ENCODE peak calls at places on chromosome 6, in eight cellular contexts. Q is PC-9, J is IMR-90, O is cardiac muscle cell, B is spleen, Y is SK-N-MC, G is ascending aorta, E is OCI-LY7. V is an unnamed sample.

GRCh38 chr6:154590770-154591169 is 80.3 kb upstream of the CNKSR3 start:
- DNase-seq in Q (no peak), J (no peak), O (no peak), B (no peak), Y (no peak), G (no peak), E (no peak), V (no peak)

GRCh38 chr6:139448094-139448649 is 73.7 kb upstream of the CITED2 start:
- DNase-seq in Q (peak; percentile 33), J (peak; percentile 63), O (no peak), B (no peak), Y (no peak), G (no peak), E (no peak), V (no peak)

GRCh38 chr6:101011165-101011564 is 130.0 kb upstream of the ASCC3 start:
- DNase-seq in Q (peak; percentile 46), J (no peak), O (no peak), B (no peak), Y (no peak), G (no peak), E (peak; percentile 90), V (no peak)

GRCh38 chr6:20873425-20874190 is 339.4 kb downstream of the CDKAL1 start:
- DNase-seq in Q (no peak), J (no peak), O (peak; percentile 37), B (no peak), Y (no peak), G (no peak), E (no peak), V (no peak)

GRCh38 chr6:109743739-109744138 is 52.6 kb downstream of the FIG4 start:
- DNase-seq in Q (peak; percentile 65), J (peak; percentile 87), O (no peak), B (no peak), Y (no peak), G (no peak), E (no peak), V (peak; percentile 44)

GRCh38 chr6:125953502-125953875 is 3.1 kb upstream of the HINT3 start:
- DNase-seq in Q (peak; percentile 34), J (no peak), O (no peak), B (peak; percentile 72), Y (no peak), G (no peak), E (peak; percentile 34), V (no peak)

GRCh38 chr6:13354331-13355042 is 26.1 kb upstream of the TBC1D7 start:
- DNase-seq in Q (no peak), J (peak; percentile 81), O (peak; percentile 55), B (no peak), Y (no peak), G (no peak), E (peak; percentile 42), V (peak; percentile 48)

GRCh38 chr6:67112120-67112519 is 1405.1 kb upstream of the EYS start:
- DNase-seq in Q (no peak), J (no peak), O (no peak), B (no peak), Y (no peak), G (no peak), E (no peak), V (no peak)

GRCh38 chr6:160348552-160349441 is 619 bp downstream of the SLC22A3 start:
- DNase-seq in Q (no peak), J (no peak), O (peak; percentile 61), B (no peak), Y (no peak), G (no peak), E (no peak), V (no peak)

GRCh38 chr6:21679761-21680265 is 86.3 kb downstream of the SOX4 start:
- DNase-seq in Q (peak; percentile 72), J (peak; percentile 88), O (no peak), B (no peak), Y (no peak), G (no peak), E (no peak), V (peak; percentile 60)

GRCh38 chr6:126307859-126308258 is 32.1 kb upstream of the CENPW start:
- DNase-seq in Q (no peak), J (peak; percentile 71), O (no peak), B (no peak), Y (no peak), G (no peak), E (no peak), V (no peak)

GRCh38 chr6:139713416-139713815 is 339.0 kb upstream of the CITED2 start:
- DNase-seq in Q (peak; percentile 41), J (no peak), O (no peak), B (no peak), Y (no peak), G (no peak), E (no peak), V (no peak)

GRCh38 chr6:82408952-82409421 is 45.4 kb downstream of the TPBG start:
- DNase-seq in Q (peak; percentile 82), J (peak; percentile 88), O (no peak), B (no peak), Y (no peak), G (no peak), E (no peak), V (no peak)

DNA sequence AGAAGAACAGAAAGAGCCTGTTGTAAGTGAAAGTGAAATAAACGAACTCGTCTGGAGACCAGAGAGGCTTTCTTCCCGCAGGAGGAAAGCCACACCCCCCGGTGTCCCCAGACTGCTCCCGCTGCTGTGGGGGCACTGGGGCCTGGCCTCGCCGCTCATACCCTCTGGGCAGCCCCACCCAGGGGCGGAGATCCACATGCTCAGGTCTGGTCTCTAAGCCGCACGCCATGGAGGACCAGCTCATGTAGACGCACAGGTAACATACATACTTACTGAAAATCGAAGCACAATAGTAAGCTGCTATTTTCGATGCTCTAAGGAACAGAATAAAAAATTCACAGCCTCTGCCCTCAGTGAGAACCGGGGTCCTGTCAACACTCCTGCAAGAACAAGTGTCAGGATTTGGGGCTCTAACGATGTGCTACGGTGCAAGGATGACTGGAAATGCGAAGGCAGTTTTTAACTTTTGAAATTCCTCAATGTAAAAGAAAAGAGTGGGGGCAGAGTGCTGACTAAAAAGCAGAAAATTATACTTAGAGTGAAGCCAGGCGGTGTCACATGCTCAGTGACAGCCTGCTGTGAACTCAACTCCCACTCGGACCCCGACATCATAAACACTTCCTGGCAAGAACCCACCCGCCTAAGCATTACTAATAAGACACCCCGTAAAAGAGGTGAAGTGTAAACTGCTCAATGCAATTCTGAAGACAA is 110.5 kb downstream of the IRF4 start:
- DNase-seq in Q (no peak), J (no peak), O (no peak), B (peak; percentile 82), Y (no peak), G (no peak), E (no peak), V (no peak)
- H3K4me3 ChIP-seq in Q (no peak overlapping the region), J (no peak overlapping the region), O (no peak overlapping the region), B (peak overlapping the region; percentile 34), Y (no peak overlapping the region), G (no peak overlapping the region), E (no peak overlapping the region), V (no peak overlapping the region)

GRCh38 chr6:44110966-44111365 is 16.3 kb downstream of the MRPL14 start:
- DNase-seq in Q (no peak), J (no peak), O (no peak), B (no peak), Y (no peak), G (no peak), E (no peak), V (no peak)
- H3K36me3 ChIP-seq in Q (peaks cover 28% of the 10 kb centered on the region), J (peaks cover 49% of the 10 kb centered on the region), O (peaks cover 23% of the 10 kb centered on the region), B (peaks cover 40% of the 10 kb centered on the region), Y (peaks cover 83% of the 10 kb centered on the region), G (peaks cover 40% of the 10 kb centered on the region), E (peaks cover 94% of the 10 kb centered on the region), V (peaks cover 4% of the 10 kb centered on the region)

GRCh38 chr6:1394591-1395463 is 5.5 kb downstream of the FOXF2 start:
- DNase-seq in Q (no peak), J (no peak), O (no peak), B (no peak), Y (no peak), G (no peak), E (no peak), V (no peak)
- H3K4me3 ChIP-seq in Q (no peak overlapping the region), J (peak overlapping the region; percentile 58), O (no peak overlapping the region), B (no peak overlapping the region), Y (no peak overlapping the region), G (no peak overlapping the region), E (no peak overlapping the region), V (no peak overlapping the region)

GRCh38 chr6:112130878-112131277 is 43.5 kb downstream of the FAM229B start:
- DNase-seq in Q (no peak), J (no peak), O (no peak), B (no peak), Y (no peak), G (no peak), E (no peak), V (no peak)
- H3K36me3 ChIP-seq in Q (peaks cover 80% of the 10 kb centered on the region), J (peaks cover 41% of the 10 kb centered on the region), O (peaks cover 94% of the 10 kb centered on the region), B (no peaks in the 10 kb centered on the region), Y (no peaks in the 10 kb centered on the region), G (no peaks in the 10 kb centered on the region), E (no peaks in the 10 kb centered on the region), V (no peaks in the 10 kb centered on the region)

GRCh38 chr6:25041676-25042598 is 106.2 kb upstream of the RIPOR2 start:
- DNase-seq in Q (no peak), J (no peak), O (no peak), B (peak; percentile 87), Y (no peak), G (no peak), E (peak; percentile 70), V (no peak)
- H3K4me3 ChIP-seq in Q (no peak overlapping the region), J (no peak overlapping the region), O (no peak overlapping the region), B (peak overlapping the region; percentile 29), Y (no peak overlapping the region), G (no peak overlapping the region), E (peak overlapping the region; percentile 68), V (no peak overlapping the region)

DNA sequence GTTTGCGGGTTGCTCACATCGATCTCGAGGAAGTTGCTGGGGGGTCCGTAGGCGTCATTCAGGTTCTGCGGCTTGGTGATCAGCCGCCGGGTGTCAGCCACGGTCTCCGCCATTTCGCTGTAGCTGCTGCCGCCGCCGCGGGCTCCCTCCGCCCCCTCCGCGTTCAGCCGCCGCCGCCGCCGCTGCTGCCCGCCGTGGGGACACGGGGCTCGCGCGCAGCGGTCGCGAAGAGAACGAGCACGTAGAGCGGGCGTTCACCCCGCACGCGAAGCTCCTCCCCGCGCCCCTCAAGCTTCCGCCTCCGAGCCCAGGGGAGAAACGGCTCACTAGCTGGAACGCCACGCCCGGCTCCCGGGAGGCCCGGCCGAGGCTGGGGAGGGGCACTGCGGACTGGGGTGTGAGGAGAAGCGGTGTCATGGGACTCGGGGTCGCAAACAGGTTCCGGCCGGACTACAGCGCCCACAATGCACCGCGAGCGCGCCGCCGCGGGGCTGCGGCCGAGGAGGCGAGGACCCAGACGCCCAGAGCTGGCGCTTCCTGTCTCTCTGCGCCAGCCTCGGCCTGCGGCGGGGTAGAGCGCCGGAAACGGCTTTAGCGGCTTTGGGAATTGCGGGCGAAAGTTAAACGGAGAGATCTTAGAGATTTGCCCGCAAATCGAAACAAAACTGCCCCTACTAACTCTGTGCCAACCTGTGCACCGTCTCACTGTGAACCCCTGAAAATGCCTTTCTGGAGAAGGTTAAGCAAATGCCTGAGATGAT is at the start of gene SNX3:
- DNase-seq in Q (peak; percentile 90), J (peak; percentile 96), O (peak; percentile 95), B (peak; percentile 100), Y (peak; percentile 35), G (peak; percentile 91), E (peak; percentile 95), V (peak; percentile 85)
- H3K36me3 ChIP-seq in Q (no peaks in the 10 kb centered on the region), J (no peaks in the 10 kb centered on the region), O (no peaks in the 10 kb centered on the region), B (no peaks in the 10 kb centered on the region), Y (peaks cover 12% of the 10 kb centered on the region), G (no peaks in the 10 kb centered on the region), E (peaks cover 25% of the 10 kb centered on the region), V (no peaks in the 10 kb centered on the region)

DNA sequence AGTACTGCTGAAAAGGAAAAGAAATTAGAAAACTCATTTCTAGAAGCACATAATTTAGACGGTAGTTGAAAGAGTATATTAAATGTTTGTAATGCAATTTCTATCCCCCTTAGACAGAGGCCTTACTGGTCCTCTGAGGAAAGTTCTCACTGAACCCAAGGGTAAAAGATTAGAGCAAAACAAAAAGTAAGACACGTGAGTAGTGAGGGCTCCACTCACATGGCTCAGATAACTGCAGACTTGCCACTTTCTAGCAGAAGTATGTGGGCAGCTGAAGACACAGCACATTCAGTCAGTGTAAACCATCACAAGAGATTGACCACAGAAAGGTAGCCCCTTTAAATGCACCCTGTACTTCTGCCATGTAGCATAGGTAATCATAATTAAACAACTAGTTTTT is 193.8 kb downstream of the BTBD9 start:
- DNase-seq in Q (no peak), J (peak; percentile 4), O (no peak), B (no peak), Y (no peak), G (no peak), E (no peak), V (no peak)
- H3K4me3 ChIP-seq in Q (no peak overlapping the region), J (no peak overlapping the region), O (no peak overlapping the region), B (no peak overlapping the region), Y (no peak overlapping the region), G (no peak overlapping the region), E (no peak overlapping the region), V (no peak overlapping the region)

V was measured in kidney epithelial cell.